ENCODE peak calls at places on chromosomes 7 and 10, in five cellular contexts. C is aorta, E is heart right ventricle, X is lower lobe of right lung, A is Panc1. M is an unnamed sample.
A peak's percentile ranks its signal among the peaks of the same experiment; 100 is the strongest.

GRCh38 chr7:20340839-20341238 is 10.1 kb downstream of the ITGB8 start:
- DNase-seq in C (no peak), X (no peak), E (no peak), A (no peak), M (no peak)

GRCh38 chr7:129108583-129108982 is 35.9 kb upstream of the TSPAN33 start:
- DNase-seq in E (no peak), A (no peak), C (no peak), X (no peak), M (no peak)

GRCh38 chr10:126373982-126374381 is 14.3 kb downstream of the ADAM12 start:
- DNase-seq in X (no peak), C (no peak), A (no peak), E (no peak), M (no peak)

GRCh38 chr7:155375337-155376277 is 77.9 kb downstream of the INSIG1 start:
- DNase-seq in C (no peak), E (no peak), X (no peak), A (no peak), M (no peak)

GRCh38 chr7:53984776-53985175 is 557.4 kb upstream of the VSTM2A start:
- DNase-seq in C (no peak), X (no peak), A (no peak), E (no peak), M (no peak)

GRCh38 chr7:158103378-158103777 is 484.2 kb downstream of the PTPRN2 start:
- DNase-seq in C (no peak), X (no peak), E (no peak), A (no peak), M (no peak)

GRCh38 chr7:2529161-2530075 is 9.8 kb downstream of the LFNG start:
- DNase-seq in A (no peak), X (peak; percentile 90), E (peak; percentile 71), C (peak; percentile 93), M (peak; percentile 98)

GRCh38 chr7:15041226-15041625 is 138.7 kb upstream of the DGKB start:
- DNase-seq in E (no peak), A (no peak), X (no peak), C (no peak), M (no peak)

GRCh38 chr10:130361351-130362105 is 225.3 kb downstream of the GLRX3 start:
- DNase-seq in C (no peak), X (no peak), E (no peak), A (no peak), M (no peak)

GRCh38 chr10:120456626-120457430 is at the start of gene PLPP4:
- DNase-seq in E (peak; percentile 12), A (no peak), X (no peak), C (peak; percentile 47), M (no peak)

GRCh38 chr7:140673063-140673769 is 471 bp downstream of the ADCK2 start:
- DNase-seq in A (no peak), X (peak; percentile 80), C (peak; percentile 65), E (peak; percentile 52), M (peak; percentile 92)

GRCh38 chr10:79390057-79390456 is 42.8 kb downstream of the PPIF start:
- DNase-seq in X (no peak), A (no peak), E (no peak), C (no peak), M (no peak)

GRCh38 chr7:133481676-133482075 is 228.8 kb downstream of the EXOC4 start:
- DNase-seq in C (no peak), X (no peak), E (no peak), A (peak; percentile 17), M (no peak)

GRCh38 chr10:64814201-64814600 is 1293.0 kb downstream of the REEP3 start:
- DNase-seq in X (no peak), A (no peak), C (no peak), E (no peak), M (no peak)

GRCh38 chr7:70621954-70622596 is 509.9 kb upstream of the GALNT17 start:
- DNase-seq in C (no peak), E (no peak), A (no peak), X (no peak), M (no peak)

GRCh38 chr7:100580466-100581283 is 5.3 kb downstream of the LRCH4 start:
- DNase-seq in E (no peak), C (no peak), A (no peak), X (peak; percentile 41), M (no peak)

GRCh38 chr7:67937717-67938191 is 941.1 kb downstream of the TYW1 start:
- DNase-seq in E (no peak), X (peak; percentile 47), A (peak; percentile 38), C (no peak), M (no peak)

DNA sequence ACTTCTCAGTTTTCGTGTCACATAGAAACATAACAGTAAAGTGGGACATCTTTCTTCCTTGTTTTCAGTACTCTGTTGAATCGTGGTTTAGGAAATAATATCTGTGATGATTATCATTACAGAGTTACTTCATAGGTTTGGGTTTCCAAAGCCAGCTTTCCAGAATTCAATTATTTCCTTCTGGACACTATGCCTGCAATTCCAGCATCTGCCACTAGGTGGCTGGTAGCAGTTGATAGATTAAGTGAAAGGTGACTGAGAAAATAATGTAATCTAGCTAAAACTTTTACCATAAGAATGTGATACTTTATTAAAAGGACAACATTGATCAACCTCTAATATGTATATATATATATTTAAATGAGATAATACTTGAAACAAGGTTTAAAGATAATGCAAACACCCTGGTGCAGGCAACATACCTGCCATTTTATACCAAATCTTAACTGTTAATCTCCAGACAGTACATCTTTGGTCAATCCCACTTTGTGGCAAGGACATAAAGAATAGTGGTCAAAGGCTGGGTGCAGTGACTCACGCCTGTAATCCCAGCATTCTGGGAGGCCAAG is 102.6 kb downstream of the SH3PXD2A start:
- DNase-seq in X (no peak), A (no peak), C (no peak), E (no peak), M (no peak)
- H3K4me1 ChIP-seq in X (peaks cover 7% of the 10 kb centered on the region), A (peaks cover 12% of the 10 kb centered on the region), C (no peaks in the 10 kb centered on the region), E (peaks cover 28% of the 10 kb centered on the region), M (peaks cover 18% of the 10 kb centered on the region)

DNA sequence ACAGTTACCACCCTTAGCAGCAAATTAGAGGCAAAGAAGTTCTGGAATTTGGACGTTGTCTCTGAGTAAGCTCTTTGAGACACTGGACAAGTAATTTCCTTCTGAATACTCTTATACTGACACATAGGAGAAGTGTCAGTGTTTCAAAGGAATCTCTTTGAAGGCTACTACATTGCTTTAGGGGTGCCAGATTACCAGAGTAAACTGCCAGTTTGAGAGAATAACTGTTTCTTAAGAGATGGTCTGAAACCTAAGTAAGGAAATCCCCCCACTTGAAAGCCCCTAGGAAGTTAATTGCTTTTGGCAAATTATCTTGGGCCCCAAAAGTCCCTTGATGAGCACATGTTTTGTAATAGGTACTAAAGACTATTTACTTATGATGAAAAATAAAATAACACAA is 3.4 kb downstream of the FAS start:
- DNase-seq in A (no peak), X (no peak), C (no peak), E (no peak), M (no peak)
- H3K4me3 ChIP-seq in A (no peak overlapping the region), X (peak overlapping the region; percentile 93), C (no peak overlapping the region), E (peak overlapping the region; percentile 82), M (no peak overlapping the region)

GRCh38 chr10:114363745-114364460 is 40.4 kb downstream of the AFAP1L2 start:
- DNase-seq in E (no peak), X (no peak), A (no peak), C (no peak), M (no peak)
- H3K4me1 ChIP-seq in E (peaks cover 11% of the 10 kb centered on the region), X (no peaks in the 10 kb centered on the region), A (peaks cover 40% of the 10 kb centered on the region), C (no peaks in the 10 kb centered on the region), M (no peaks in the 10 kb centered on the region)

GRCh38 chr10:2119316-2119715 is 382.0 kb upstream of the ADARB2 start:
- DNase-seq in E (no peak), C (no peak), A (no peak), X (no peak), M (no peak)
- H3K4me3 ChIP-seq in E (no peak overlapping the region), C (no peak overlapping the region), A (no peak overlapping the region), X (no peak overlapping the region), M (no peak overlapping the region)

GRCh38 chr7:127810691-127811660 is 159.0 kb downstream of the SND1 start:
- DNase-seq in X (no peak), E (no peak), A (no peak), C (no peak), M (no peak)
- H3K4me1 ChIP-seq in X (peaks cover 18% of the 10 kb centered on the region), E (peaks cover 13% of the 10 kb centered on the region), A (no peaks in the 10 kb centered on the region), C (no peaks in the 10 kb centered on the region), M (peaks cover 20% of the 10 kb centered on the region)

GRCh38 chr7:1127001-1127400 is 33.0 kb downstream of the ZFAND2A start:
- DNase-seq in E (no peak), C (peak; percentile 37), A (no peak), X (peak; percentile 37), M (peak; percentile 55)

GRCh38 chr7:1124164-1124563 is 35.8 kb downstream of the ZFAND2A start:
- DNase-seq in E (no peak), X (peak; percentile 25), A (no peak), C (peak; percentile 62), M (peak; percentile 46)

GRCh38 chr7:1125603-1125969 is 34.4 kb downstream of the ZFAND2A start:
- DNase-seq in C (peak; percentile 39), E (no peak), X (peak; percentile 42), A (no peak), M (peak; percentile 56)

GRCh38 chr7:1123721-1124120 is 35.8 kb downstream of the GPER1 start:
- DNase-seq in E (peak; percentile 85), X (peak; percentile 61), C (peak; percentile 94), A (no peak), M (no peak)

GRCh38 chr7:1124816-1125602 is 35.0 kb downstream of the ZFAND2A start:
- DNase-seq in C (peak; percentile 59), E (no peak), A (no peak), X (peak; percentile 43), M (peak; percentile 67)
- H3K4me3 ChIP-seq in C (no peak overlapping the region), E (peak overlapping the region; percentile 41), A (no peak overlapping the region), X (no peak overlapping the region), M (no peak overlapping the region)

GRCh38 chr7:6382797-6383196 is 65.0 kb downstream of the DAGLB start:
- DNase-seq in A (no peak), X (no peak), C (no peak), E (no peak), M (no peak)

GRCh38 chr7:6376820-6377219 is 70.9 kb downstream of the DAGLB start:
- DNase-seq in X (no peak), C (no peak), A (no peak), E (no peak), M (no peak)

GRCh38 chr7:6380310-6381095 is 67.3 kb downstream of the DAGLB start:
- DNase-seq in C (no peak), E (no peak), A (no peak), X (no peak), M (no peak)

GRCh38 chr7:6375346-6376101 is 72.2 kb downstream of the DAGLB start:
- DNase-seq in A (no peak), E (no peak), X (no peak), C (no peak), M (peak; percentile 77)

DNA sequence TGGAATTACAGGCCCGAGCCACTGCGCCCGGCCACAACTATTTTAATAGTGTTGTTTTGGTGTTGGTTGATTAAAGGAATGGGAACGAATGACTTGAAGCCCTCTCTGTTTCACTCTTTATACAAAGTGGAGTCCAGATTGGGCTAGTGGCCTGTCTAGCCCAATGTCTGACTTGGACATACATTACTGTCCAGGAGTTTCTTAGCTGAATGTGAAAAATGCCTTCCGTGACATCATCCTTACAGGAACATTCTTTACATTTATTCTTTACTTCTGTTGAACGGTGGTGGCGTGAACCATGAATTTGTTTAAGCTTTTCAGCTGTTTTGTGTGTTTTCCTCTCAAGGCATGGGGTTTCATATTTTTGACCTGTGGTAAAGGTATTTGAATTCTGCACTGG is 67.9 kb downstream of the DAGLB start:
- DNase-seq in A (no peak), X (no peak), C (no peak), E (no peak), M (no peak)
- H3K4me1 ChIP-seq in A (peaks cover 61% of the 10 kb centered on the region), X (peaks cover 93% of the 10 kb centered on the region), C (peaks cover 7% of the 10 kb centered on the region), E (peaks cover 91% of the 10 kb centered on the region), M (peaks cover 100% of the 10 kb centered on the region)

M was measured in spleen.